ENCODE peak calls at places on chromosomes 5 and 9, in seven cellular contexts. C is effector memory CD4-positive, alpha-beta T cell; T is upper lobe of right lung; S is esophagus squamous epithelium; Q is Caco-2; Z is heart right ventricle; E is aorta. Y is an unnamed sample.
A peak's percentile ranks its signal among the peaks of the same experiment; 100 is the strongest.

GRCh38 chr5:117473075-117473595 is 898.5 kb upstream of the SEMA6A start:
- DNase-seq in T (no peak), S (no peak), Z (no peak), C (no peak), E (no peak), Q (no peak), Y (peak; percentile 58)

GRCh38 chr5:177071671-177072385 is 14.9 kb upstream of the FGFR4 start:
- DNase-seq in E (peak; percentile 65), Q (peak; percentile 87), T (no peak), C (no peak), S (no peak), Z (no peak), Y (peak; percentile 92)

GRCh38 chr9:111356567-111357244 is 26.7 kb upstream of the OR2K2 start:
- DNase-seq in C (no peak), Z (no peak), S (no peak), E (no peak), T (no peak), Q (no peak), Y (no peak)

GRCh38 chr9:99819484-99820329 is 2.0 kb upstream of the NR4A3 start:
- DNase-seq in E (peak; percentile 96), C (peak; percentile 96), Q (peak; percentile 94), S (peak; percentile 57), Z (peak; percentile 94), T (peak; percentile 98), Y (peak; percentile 93)

GRCh38 chr5:27906911-27907590 is 868.7 kb upstream of the CDH9 start:
- DNase-seq in E (no peak), S (no peak), Z (no peak), T (no peak), Q (peak; percentile 48), C (no peak), Y (no peak)

GRCh38 chr5:95238560-95239325 is 46.2 kb downstream of the MCTP1 start:
- DNase-seq in T (no peak), C (no peak), S (no peak), Z (no peak), Q (peak; percentile 24), E (no peak), Y (no peak)

GRCh38 chr9:74742176-74742575 is 145.5 kb downstream of the TRPM6 start:
- DNase-seq in Z (no peak), T (no peak), Q (no peak), S (no peak), E (no peak), C (no peak), Y (no peak)

GRCh38 chr5:128409401-128409800 is 128.6 kb downstream of the FBN2 start:
- DNase-seq in E (no peak), C (no peak), S (no peak), Z (no peak), Q (no peak), T (no peak), Y (no peak)

GRCh38 chr9:84694248-84694647 is 24.7 kb downstream of the NTRK2 start:
- DNase-seq in S (no peak), Q (no peak), E (no peak), Z (no peak), C (no peak), T (no peak), Y (no peak)

GRCh38 chr5:71899865-71900342 is 180.8 kb downstream of the CARTPT start:
- DNase-seq in S (no peak), T (no peak), Q (no peak), C (no peak), E (no peak), Z (peak; percentile 22), Y (no peak)

DNA sequence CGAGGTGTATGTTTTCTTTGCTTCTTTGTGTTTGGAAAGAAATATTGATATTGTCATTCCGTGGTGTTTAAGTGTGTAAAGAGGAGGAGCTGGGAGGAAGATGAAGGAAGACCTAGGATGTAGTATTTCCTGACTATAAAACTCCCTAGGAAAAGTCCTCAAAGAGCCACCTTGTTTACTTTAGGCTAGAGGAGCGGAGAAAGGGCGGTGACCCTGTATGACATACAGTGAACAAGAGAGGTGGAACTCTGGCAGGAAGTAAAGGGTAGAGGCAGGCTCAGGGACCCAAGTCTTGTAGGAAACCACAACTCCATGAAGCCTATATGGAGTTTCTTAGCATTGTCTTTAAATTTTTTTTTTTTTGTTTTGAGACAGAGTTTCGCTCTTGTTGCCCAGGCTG is 303.9 kb downstream of the DOCK8 start:
- DNase-seq in T (no peak), E (no peak), Z (no peak), S (no peak), Q (peak; percentile 31), C (no peak), Y (no peak)
- H3K4me1 ChIP-seq in T (peaks cover 8% of the 10 kb centered on the region), E (peaks cover 7% of the 10 kb centered on the region), Z (peaks cover 71% of the 10 kb centered on the region), S (peaks cover 75% of the 10 kb centered on the region), Q (peaks cover 38% of the 10 kb centered on the region), C (no peaks in the 10 kb centered on the region), Y (peaks cover 6% of the 10 kb centered on the region)

GRCh38 chr5:147560982-147561381 is 51.1 kb upstream of the DPYSL3 start:
- DNase-seq in T (no peak), E (no peak), Q (no peak), S (no peak), Z (no peak), C (no peak), Y (no peak)

GRCh38 chr5:147558131-147558730 is 48.4 kb upstream of the DPYSL3 start:
- DNase-seq in T (no peak), Z (no peak), S (no peak), C (no peak), Q (no peak), E (no peak), Y (no peak)

GRCh38 chr5:147561435-147561834 is 51.6 kb upstream of the DPYSL3 start:
- DNase-seq in E (no peak), T (no peak), S (no peak), C (no peak), Z (no peak), Q (no peak), Y (no peak)

GRCh38 chr5:147558826-147559225 is 49.0 kb upstream of the DPYSL3 start:
- DNase-seq in T (no peak), C (no peak), E (peak; percentile 74), Z (peak; percentile 35), S (no peak), Q (peak; percentile 65), Y (no peak)

GRCh38 chr5:147559725-147560124 is 49.9 kb upstream of the DPYSL3 start:
- DNase-seq in Q (no peak), C (no peak), Z (no peak), S (no peak), E (no peak), T (no peak), Y (no peak)
- H3K4me3 ChIP-seq in Q (no peak overlapping the region), C (no peak overlapping the region), Z (no peak overlapping the region), S (no peak overlapping the region), E (no peak overlapping the region), T (no peak overlapping the region), Y (no peak overlapping the region)

GRCh38 chr5:56145511-56145910 is 87.6 kb downstream of the ANKRD55 start:
- DNase-seq in T (no peak), E (no peak), S (no peak), C (no peak), Q (no peak), Z (no peak), Y (no peak)
- H3K4me1 ChIP-seq in T (no peaks in the 10 kb centered on the region), E (no peaks in the 10 kb centered on the region), S (no peaks in the 10 kb centered on the region), C (peaks cover 5% of the 10 kb centered on the region), Q (peaks cover 69% of the 10 kb centered on the region), Z (no peaks in the 10 kb centered on the region), Y (no peaks in the 10 kb centered on the region)

DNA sequence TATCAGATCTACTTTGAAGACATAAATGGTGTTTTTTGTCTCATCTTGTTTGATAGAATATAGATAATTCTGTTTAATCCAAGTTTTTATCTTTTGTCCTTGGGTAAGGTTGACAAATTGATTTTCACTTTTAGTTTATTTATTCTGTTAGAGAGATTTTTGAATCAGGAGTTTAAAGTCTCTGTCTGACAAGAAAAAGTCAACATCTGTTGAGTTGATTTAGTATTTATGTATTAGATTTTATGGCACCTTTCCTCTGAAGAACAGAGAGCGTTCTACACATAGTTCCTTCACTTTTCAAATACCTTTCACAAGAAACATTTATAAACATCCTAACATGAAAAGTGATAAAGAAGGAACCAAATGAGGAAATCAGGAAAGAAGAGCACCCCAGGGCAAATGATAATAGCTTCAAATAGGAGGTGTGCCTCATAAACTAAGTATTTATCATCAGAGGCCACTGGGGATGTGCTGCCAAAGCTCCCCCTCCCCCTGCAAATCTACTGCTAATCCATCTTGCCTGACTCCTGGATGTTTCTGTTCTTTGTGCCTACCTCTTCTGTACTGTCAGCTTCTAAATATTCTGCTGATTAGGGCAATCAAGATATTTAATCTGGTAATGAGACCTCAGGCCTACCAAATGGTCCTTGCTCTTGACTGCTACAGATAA is 457.7 kb upstream of the CHD1 start:
- DNase-seq in C (no peak), E (no peak), T (no peak), Q (peak; percentile 1), Z (no peak), S (no peak), Y (no peak)
- H3K4me3 ChIP-seq in C (no peak overlapping the region), E (no peak overlapping the region), T (no peak overlapping the region), Q (no peak overlapping the region), Z (no peak overlapping the region), S (no peak overlapping the region), Y (no peak overlapping the region)

GRCh38 chr5:133051117-133051546 is 681 bp upstream of the HSPA4 start:
- DNase-seq in S (no peak), Z (no peak), T (no peak), Q (no peak), C (no peak), E (no peak), Y (peak; percentile 35)
- H3K4me1 ChIP-seq in S (peaks cover 48% of the 10 kb centered on the region), Z (peaks cover 50% of the 10 kb centered on the region), T (peaks cover 43% of the 10 kb centered on the region), Q (peaks cover 18% of the 10 kb centered on the region), C (peaks cover 14% of the 10 kb centered on the region), E (peaks cover 5% of the 10 kb centered on the region), Y (peaks cover 19% of the 10 kb centered on the region)

DNA sequence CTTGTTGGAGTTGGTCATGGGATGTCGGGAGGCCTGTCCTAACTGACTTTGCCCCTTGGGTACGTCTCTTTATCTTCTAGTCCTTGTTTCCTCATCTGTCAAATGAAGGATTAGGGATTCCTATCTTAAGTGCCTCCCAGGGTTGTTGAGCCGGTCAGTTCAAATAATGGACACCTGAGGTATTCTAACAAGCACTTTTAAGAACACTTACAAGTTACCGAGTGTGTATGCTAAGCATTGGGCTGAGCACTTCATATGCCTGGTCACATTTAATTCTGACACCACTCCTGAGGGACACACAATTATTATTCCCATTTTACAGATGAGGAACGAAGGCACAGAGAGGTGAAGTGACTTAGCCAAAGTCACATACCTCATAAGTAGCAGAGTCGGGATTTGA is 37.1 kb downstream of the CAMK2A start:
- DNase-seq in E (peak; percentile 1), C (no peak), Q (no peak), S (no peak), T (no peak), Z (no peak), Y (no peak)
- H3K4me3 ChIP-seq in E (no peak overlapping the region), C (no peak overlapping the region), Q (no peak overlapping the region), S (no peak overlapping the region), T (no peak overlapping the region), Z (no peak overlapping the region), Y (no peak overlapping the region)